ENCODE peak calls at places on chromosomes 7 and 10, in four cellular contexts. Q is tibial nerve, X is mesenchymal stem cell, E is Caco-2. K is an unnamed sample.

GRCh38 chr7:35596061-35596460 is 98.9 kb downstream of the HERPUD2 start:
- DNase-seq in Q (no peak), X (peak; percentile 70), E (no peak), K (no peak)

GRCh38 chr10:34168429-34168828 is 646.7 kb downstream of the PARD3 start:
- DNase-seq in Q (no peak), X (no peak), E (no peak), K (peak; percentile 26)

GRCh38 chr7:88305044-88305443 is 1.6 kb downstream of the STEAP4 start:
- DNase-seq in Q (no peak), X (no peak), E (no peak), K (no peak)

GRCh38 chr10:42952931-42953683 is 123.8 kb upstream of the RET start:
- DNase-seq in Q (no peak), X (no peak), E (no peak), K (no peak)

GRCh38 chr7:29204491-29205281 is 10.1 kb downstream of the CHN2 start:
- DNase-seq in Q (no peak), X (no peak), E (no peak), K (no peak)

GRCh38 chr10:76874151-76874550 is 763.5 kb downstream of the KCNMA1 start:
- DNase-seq in Q (peak; percentile 78), X (peak; percentile 13), E (no peak), K (no peak)

GRCh38 chr10:373516-374309 is 238.5 kb downstream of the ZMYND11 start:
- DNase-seq in Q (no peak), X (peak; percentile 79), E (no peak), K (peak; percentile 60)

GRCh38 chr10:18406136-18406535 is 245.3 kb downstream of the NSUN6 start:
- DNase-seq in Q (no peak), X (no peak), E (no peak), K (no peak)

GRCh38 chr10:79379512-79380124 is 32.3 kb downstream of the PPIF start:
- DNase-seq in Q (no peak), X (no peak), E (no peak), K (no peak)

GRCh38 chr7:24831240-24831639 is 74.0 kb upstream of the GSDME start:
- DNase-seq in Q (no peak), X (peak; percentile 37), E (no peak), K (peak; percentile 44)

GRCh38 chr7:2763607-2764006 is 75.6 kb downstream of the AMZ1 start:
- DNase-seq in Q (no peak), X (no peak), E (no peak), K (no peak)

GRCh38 chr7:92133133-92133736 is 1.0 kb downstream of the CYP51A1 start:
- DNase-seq in Q (no peak), X (peak; percentile 42), E (no peak), K (no peak)

GRCh38 chr10:19412531-19412930 is 363.9 kb downstream of the MALRD1 start:
- DNase-seq in Q (peak; percentile 21), X (peak; percentile 64), E (peak; percentile 30), K (peak; percentile 32)

GRCh38 chr7:132430863-132431822 is 145.1 kb downstream of the PLXNA4 start:
- DNase-seq in Q (no peak), X (peak; percentile 83), E (no peak), K (peak; percentile 25)

GRCh38 chr7:96665689-96666088 is 44.0 kb downstream of the SEM1 start:
- DNase-seq in Q (no peak), X (no peak), E (no peak), K (peak; percentile 61)

GRCh38 chr10:67663449-67664087 is 32.4 kb downstream of the CTNNA3 start:
- DNase-seq in Q (no peak), X (no peak), E (no peak), K (no peak)

GRCh38 chr7:37409456-37409855 is 39.2 kb downstream of the ELMO1 start:
- DNase-seq in Q (no peak), X (no peak), E (no peak), K (no peak)

GRCh38 chr10:60992661-60993060 is 48.7 kb upstream of the RHOBTB1 start:
- DNase-seq in Q (no peak), X (no peak), E (no peak), K (no peak)

GRCh38 chr7:27071622-27072390 is 24.0 kb downstream of the HOXA1 start:
- DNase-seq in Q (no peak), X (no peak), E (no peak), K (no peak)

GRCh38 chr7:44629825-44630580 is 23.6 kb downstream of the OGDH start:
- DNase-seq in Q (no peak), X (no peak), E (no peak), K (no peak)

GRCh38 chr7:44631458-44632115 is 25.2 kb downstream of the OGDH start:
- DNase-seq in Q (no peak), X (peak; percentile 75), E (no peak), K (no peak)

GRCh38 chr7:44632196-44632595 is 25.8 kb downstream of the OGDH start:
- DNase-seq in Q (no peak), X (no peak), E (no peak), K (no peak)

GRCh38 chr7:44633254-44634186 is 27.1 kb downstream of the OGDH start:
- DNase-seq in Q (peak; percentile 67), X (peak; percentile 94), E (no peak), K (peak; percentile 58)

DNA sequence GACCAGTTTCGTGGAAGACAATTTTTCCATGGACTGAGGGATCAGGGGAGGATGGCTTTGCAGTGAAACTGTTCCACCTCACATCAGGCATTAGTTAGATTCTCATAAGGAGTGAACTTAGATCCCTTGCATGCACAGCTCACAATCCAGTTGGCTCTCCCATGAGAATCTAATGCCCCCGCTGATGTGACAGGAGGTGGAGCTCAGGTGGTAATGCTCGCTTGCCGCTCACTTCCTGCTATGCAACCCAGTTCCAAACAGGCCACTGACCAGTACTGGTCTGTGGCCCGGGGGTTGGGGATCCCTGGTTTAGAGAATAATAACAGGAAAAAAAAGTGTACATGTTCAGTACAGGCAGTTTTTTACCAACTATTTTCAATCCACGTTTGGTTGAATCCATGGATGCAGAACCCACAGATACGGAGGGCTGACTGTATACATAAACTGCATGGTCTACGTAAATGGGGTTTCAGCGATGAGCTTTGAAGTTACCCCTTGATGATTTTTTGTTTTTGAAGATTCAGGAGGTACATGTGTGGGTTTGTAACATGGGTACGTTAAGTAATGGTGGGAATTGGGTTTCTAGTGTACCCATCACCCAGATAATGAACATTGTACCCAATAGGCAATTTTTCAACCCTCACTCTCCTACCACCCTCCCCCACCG is 24.5 kb downstream of the OGDH start:
- DNase-seq in Q (no peak), X (no peak), E (no peak), K (no peak)
- H3K4me1 ChIP-seq in Q (peaks cover 63% of the 10 kb centered on the region), X (peaks cover 28% of the 10 kb centered on the region), E (peaks cover 42% of the 10 kb centered on the region), K (peaks cover 8% of the 10 kb centered on the region)

GRCh38 chr7:55107946-55108345 is 89.1 kb downstream of the EGFR start:
- DNase-seq in Q (no peak), X (no peak), E (no peak), K (peak; percentile 66)

GRCh38 chr7:55109384-55110167 is 90.8 kb downstream of the EGFR start:
- DNase-seq in Q (no peak), X (peak; percentile 51), E (no peak), K (peak; percentile 98)

GRCh38 chr7:55105952-55106351 is 87.1 kb downstream of the EGFR start:
- DNase-seq in Q (no peak), X (no peak), E (no peak), K (no peak)

GRCh38 chr7:55108818-55109217 is 90.0 kb downstream of the EGFR start:
- DNase-seq in Q (no peak), X (no peak), E (no peak), K (no peak)

DNA sequence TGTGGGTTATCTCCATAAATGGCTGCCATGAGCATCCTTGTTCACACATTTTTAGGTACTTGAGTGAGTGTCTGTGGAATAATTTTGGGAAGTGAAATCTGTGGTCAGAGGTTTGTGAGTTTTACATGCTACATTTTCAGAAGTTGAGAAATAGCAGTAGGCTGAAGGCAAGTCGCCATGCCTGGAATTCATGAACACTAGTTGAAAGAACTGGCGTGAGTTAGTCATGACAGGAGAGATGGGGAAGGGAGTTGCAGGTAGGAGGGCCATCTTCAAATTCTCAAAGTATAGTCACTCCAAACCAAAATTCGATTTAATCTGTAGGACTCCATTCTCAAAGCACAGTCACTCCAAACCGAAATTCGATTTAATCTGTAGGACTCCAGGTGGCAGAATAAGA is 89.6 kb downstream of the EGFR start:
- DNase-seq in Q (no peak), X (no peak), E (no peak), K (no peak)
- H3K4me1 ChIP-seq in Q (peaks cover 44% of the 10 kb centered on the region), X (peaks cover 36% of the 10 kb centered on the region), E (peaks cover 7% of the 10 kb centered on the region), K (peaks cover 76% of the 10 kb centered on the region)

GRCh38 chr10:71267508-71268240 is 51.4 kb upstream of the SLC29A3 start:
- DNase-seq in Q (no peak), X (no peak), E (no peak), K (no peak)
- H3K4me1 ChIP-seq in Q (peaks cover 8% of the 10 kb centered on the region), X (peaks cover 3% of the 10 kb centered on the region), E (peaks cover 14% of the 10 kb centered on the region), K (peaks cover 4% of the 10 kb centered on the region)

GRCh38 chr7:105990141-105990540 is 27.1 kb downstream of the CDHR3 start:
- DNase-seq in Q (no peak), X (no peak), E (no peak), K (no peak)
- H3K4me1 ChIP-seq in Q (peaks cover 15% of the 10 kb centered on the region), X (no peaks in the 10 kb centered on the region), E (no peaks in the 10 kb centered on the region), K (no peaks in the 10 kb centered on the region)

GRCh38 chr10:102917962-102918816 is at the start of gene CNNM2:
- DNase-seq in Q (peak; percentile 100), X (peak; percentile 100), E (peak; percentile 100), K (peak; percentile 99)
- H3K4me1 ChIP-seq in Q (peaks cover 54% of the 10 kb centered on the region), X (peaks cover 14% of the 10 kb centered on the region), E (peaks cover 5% of the 10 kb centered on the region), K (no peaks in the 10 kb centered on the region)

DNA sequence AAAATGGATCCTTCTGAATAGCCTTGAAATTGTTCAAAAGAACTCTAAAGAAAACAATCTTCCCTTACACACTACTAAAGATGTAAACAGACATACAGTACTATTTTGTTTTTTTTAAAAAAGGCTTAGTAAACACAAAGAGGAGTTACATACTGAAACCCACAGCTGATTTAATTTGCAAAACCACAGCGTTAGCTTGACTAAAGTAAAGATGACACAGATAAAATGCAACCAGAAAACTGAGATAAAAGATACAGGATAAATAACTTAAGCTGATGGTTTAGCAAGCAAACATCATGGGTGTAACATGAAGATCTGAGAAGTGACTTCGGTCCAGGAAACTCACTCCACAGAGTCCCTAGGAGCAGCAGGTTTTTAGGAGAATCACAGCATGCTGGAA is 21.8 kb downstream of the PRKCQ start:
- DNase-seq in Q (no peak), X (no peak), E (no peak), K (no peak)
- H3K4me1 ChIP-seq in Q (no peaks in the 10 kb centered on the region), X (no peaks in the 10 kb centered on the region), E (no peaks in the 10 kb centered on the region), K (no peaks in the 10 kb centered on the region)

GRCh38 chr10:26781797-26782196 is 79.0 kb downstream of the ABI1 start:
- DNase-seq in Q (no peak), X (peak; percentile 18), E (no peak), K (peak; percentile 76)
- H3K4me1 ChIP-seq in Q (peaks cover 15% of the 10 kb centered on the region), X (peaks cover 2% of the 10 kb centered on the region), E (peaks cover 41% of the 10 kb centered on the region), K (peaks cover 60% of the 10 kb centered on the region)

GRCh38 chr10:71842856-71843530 is 8.1 kb downstream of the PSAP start:
- DNase-seq in Q (no peak), X (no peak), E (no peak), K (no peak)
- H3K4me1 ChIP-seq in Q (peaks cover 93% of the 10 kb centered on the region), X (peaks cover 22% of the 10 kb centered on the region), E (peaks cover 73% of the 10 kb centered on the region), K (peaks cover 12% of the 10 kb centered on the region)

K was measured in foreskin keratinocyte.